ENCODE peak calls at places on chromosome 13, in ten cellular contexts. W is AG09319, E is breast epithelium, J is mucosa of descending colon, G is lower leg skin, A is GM12864, D is Calu3, B is keratinocyte, U is foreskin fibroblast, Y is RWPE2. I is an unnamed sample.

GRCh38 chr13:65470781-65471180 is 1759.4 kb downstream of the PCDH9 start:
- DNase-seq in W (no peak), E (no peak), J (no peak), G (no peak), A (no peak), D (no peak), B (no peak), U (no peak), Y (no peak), I (no peak)

GRCh38 chr13:109743706-109744453 is 42.5 kb downstream of the IRS2 start:
- DNase-seq in W (no peak), E (no peak), J (no peak), G (no peak), A (no peak), D (peak; percentile 41), B (peak; percentile 84), U (peak; percentile 73), Y (peak; percentile 91), I (no peak)

GRCh38 chr13:36673838-36674326 is at the start of gene SERTM1:
- DNase-seq in W (no peak), E (no peak), J (peak; percentile 41), G (no peak), A (no peak), D (no peak), B (no peak), U (no peak), Y (no peak), I (no peak)

GRCh38 chr13:45179428-45179827 is 21.4 kb downstream of the KCTD4 start:
- DNase-seq in W (no peak), E (no peak), J (no peak), G (no peak), A (no peak), D (no peak), B (no peak), U (no peak), Y (no peak), I (no peak)

GRCh38 chr13:44710576-44710975 is 134.4 kb upstream of the TSC22D1 start:
- DNase-seq in W (peak; percentile 56), E (no peak), J (no peak), G (no peak), A (no peak), D (peak; percentile 23), B (no peak), U (peak; percentile 92), Y (peak; percentile 54), I (peak; percentile 55)

GRCh38 chr13:35345992-35346391 is 130.5 kb downstream of the MAB21L1 start:
- DNase-seq in W (no peak), E (no peak), J (no peak), G (no peak), A (no peak), D (no peak), B (no peak), U (no peak), Y (no peak), I (no peak)

GRCh38 chr13:77979721-77980377 is 61.2 kb upstream of the EDNRB start:
- DNase-seq in W (no peak), E (no peak), J (no peak), G (no peak), A (no peak), D (no peak), B (no peak), U (no peak), Y (no peak), I (no peak)

GRCh38 chr13:80217614-80218456 is 123.1 kb downstream of the SPRY2 start:
- DNase-seq in W (no peak), E (no peak), J (no peak), G (no peak), A (no peak), D (peak; percentile 7), B (no peak), U (no peak), Y (no peak), I (no peak)

GRCh38 chr13:41651413-41652068 is 194.2 kb downstream of the RGCC start:
- DNase-seq in W (no peak), E (no peak), J (no peak), G (peak; percentile 33), A (no peak), D (no peak), B (no peak), U (no peak), Y (no peak), I (no peak)

GRCh38 chr13:41654800-41655199 is 197.4 kb downstream of the RGCC start:
- DNase-seq in W (no peak), E (no peak), J (no peak), G (no peak), A (no peak), D (no peak), B (no peak), U (no peak), Y (no peak), I (no peak)

GRCh38 chr13:41650706-41651105 is 193.4 kb downstream of the RGCC start:
- DNase-seq in W (no peak), E (no peak), J (no peak), G (no peak), A (no peak), D (no peak), B (no peak), U (no peak), Y (no peak), I (no peak)

GRCh38 chr13:41655997-41656396 is 198.6 kb downstream of the RGCC start:
- DNase-seq in W (no peak), E (no peak), J (no peak), G (no peak), A (no peak), D (no peak), B (no peak), U (no peak), Y (no peak), I (no peak)

DNA sequence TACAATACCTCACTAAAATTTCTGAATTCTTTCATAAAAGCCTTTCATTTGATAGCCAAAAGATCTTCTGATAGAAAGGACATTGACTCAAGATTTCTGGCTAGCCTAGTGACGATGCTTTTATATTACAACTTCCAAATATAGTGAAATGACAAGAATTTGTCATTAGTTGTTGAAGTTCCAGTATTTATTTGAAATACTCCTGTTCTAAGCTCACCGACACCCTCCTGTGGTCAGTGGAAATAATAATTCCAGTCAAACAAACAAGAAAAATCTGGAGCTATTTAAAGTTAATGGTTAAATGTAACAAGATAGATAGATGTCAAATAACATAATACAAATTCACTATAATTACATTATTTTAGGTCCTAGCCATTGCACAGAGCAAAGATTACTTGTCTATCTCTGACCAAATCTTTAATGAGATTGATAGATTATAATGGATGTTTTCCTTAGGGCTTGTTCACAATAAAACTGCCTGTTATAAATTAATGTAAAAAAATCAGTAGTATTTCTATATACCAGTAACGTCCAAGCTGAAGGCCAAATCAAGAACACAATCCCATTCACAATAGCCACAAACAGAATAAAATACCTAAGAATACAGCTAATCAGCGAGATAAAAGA is 195.5 kb downstream of the RGCC start:
- DNase-seq in W (peak; percentile 45), E (no peak), J (no peak), G (no peak), A (peak; percentile 16), D (peak; percentile 34), B (no peak), U (peak; percentile 51), Y (no peak), I (peak; percentile 51)
- TF ChIP-seq CTCF in W (peak; percentile 51), E (peak; percentile 69), J (no peak), G (no peak), A (no peak), D (no peak), B (peak; percentile 40), U (peak; percentile 42), Y (peak; percentile 88), I (peak; percentile 57)

DNA sequence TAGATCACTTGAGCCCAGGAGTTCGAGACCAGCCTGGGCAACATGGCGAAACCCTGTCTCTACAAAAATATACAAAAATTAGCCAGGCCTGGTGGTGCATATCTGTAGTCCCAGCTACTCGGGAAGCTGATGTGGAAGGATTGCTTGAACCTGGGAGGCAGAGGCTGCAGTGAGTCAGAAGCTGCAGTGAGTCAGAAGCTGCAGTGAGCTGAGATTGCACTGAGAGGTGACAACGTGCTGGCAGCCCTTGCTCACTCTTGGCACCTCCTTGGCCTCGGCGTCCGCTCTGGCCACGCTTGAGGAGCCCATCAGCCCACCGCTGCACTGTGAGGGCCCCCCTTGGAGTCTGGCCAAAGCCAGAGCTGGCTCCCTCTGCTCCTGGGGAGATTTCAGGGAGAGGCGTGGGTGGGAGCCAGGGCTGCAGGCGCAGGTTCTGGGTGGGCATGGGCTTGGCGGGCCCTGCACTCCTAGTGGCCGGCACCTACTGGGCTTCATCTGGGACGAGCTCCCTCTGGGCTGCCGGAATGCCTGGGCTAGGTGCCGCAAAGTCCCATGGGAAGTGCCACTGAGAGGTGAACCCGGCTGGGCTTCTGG is 39.5 kb upstream of the RPL21 start:
- DNase-seq in W (no peak), E (no peak), J (no peak), G (no peak), A (no peak), D (no peak), B (no peak), U (peak; percentile 76), Y (no peak), I (no peak)
- TF ChIP-seq CTCF in W (no peak), E (no peak), J (no peak), G (no peak), A (no peak), D (no peak), B (no peak), U (no peak), Y (no peak), I (no peak)

GRCh38 chr13:20033486-20033885 is 75.0 kb downstream of the ZMYM2 start:
- DNase-seq in W (no peak), E (no peak), J (no peak), G (no peak), A (no peak), D (no peak), B (no peak), U (no peak), Y (no peak), I (no peak)

GRCh38 chr13:20037908-20038307 is 79.4 kb downstream of the ZMYM2 start:
- DNase-seq in W (no peak), E (no peak), J (no peak), G (no peak), A (no peak), D (no peak), B (no peak), U (no peak), Y (no peak), I (no peak)

GRCh38 chr13:20035130-20035529 is 76.6 kb downstream of the ZMYM2 start:
- DNase-seq in W (no peak), E (no peak), J (no peak), G (no peak), A (no peak), D (no peak), B (no peak), U (no peak), Y (no peak), I (no peak)
- TF ChIP-seq CTCF in W (no peak), E (no peak), J (no peak), G (no peak), A (no peak), D (no peak), B (no peak), U (no peak), Y (no peak), I (no peak)

GRCh38 chr13:91045351-91046034 is 302.0 kb upstream of the MIR17HG start:
- DNase-seq in W (no peak), E (no peak), J (no peak), G (no peak), A (no peak), D (no peak), B (no peak), U (no peak), Y (no peak), I (peak; percentile 11)
- TF ChIP-seq CTCF in W (no peak), E (no peak), J (no peak), G (no peak), A (peak; percentile 28), D (no peak), B (no peak), U (no peak), Y (peak; percentile 58), I (peak; percentile 30)